ENCODE peak calls at places on chromosomes 11 and 22, in six cellular contexts. E is DND-41; I is cardiac muscle cell; O is Panc1; U is naive thymus-derived CD4-positive, alpha-beta T cell; S is coronary artery. J is an unnamed sample.

GRCh38 chr22:23119492-23120414 is 22.0 kb downstream of the RSPH14 start:
- DNase-seq in O (no peak), S (no peak), E (peak; percentile 63), U (peak; percentile 39), I (no peak), J (peak; percentile 80)

GRCh38 chr22:37082251-37082650 is 27.3 kb downstream of the TMPRSS6 start:
- DNase-seq in O (no peak), U (peak; percentile 49), E (no peak), I (no peak), S (no peak), J (no peak)

GRCh38 chr11:120186799-120187591 is 23.8 kb upstream of the OAF start:
- DNase-seq in I (no peak), E (no peak), S (peak; percentile 72), O (no peak), U (no peak), J (no peak)

GRCh38 chr22:22422629-22423112 is 85.9 kb downstream of the ZNF280B start:
- DNase-seq in S (no peak), E (peak; percentile 83), I (no peak), U (peak; percentile 66), O (no peak), J (peak; percentile 80)

GRCh38 chr22:24542641-24543040 is 12.3 kb downstream of the GUCD1 start:
- DNase-seq in U (no peak), I (no peak), O (no peak), E (no peak), S (no peak), J (no peak)

GRCh38 chr22:21775061-21775460 is 39.5 kb upstream of the YPEL1 start:
- DNase-seq in U (no peak), I (no peak), E (no peak), S (no peak), O (no peak), J (no peak)

GRCh38 chr11:13337986-13338436 is 60.4 kb downstream of the BMAL1 start:
- DNase-seq in I (no peak), S (no peak), U (no peak), E (no peak), O (no peak), J (no peak)

GRCh38 chr11:76185931-76186401 is 20.3 kb downstream of the WNT11 start:
- DNase-seq in E (no peak), U (no peak), O (no peak), I (peak; percentile 49), S (peak; percentile 82), J (no peak)

GRCh38 chr22:17781319-17782031 is 7.2 kb upstream of the BID start:
- DNase-seq in U (peak; percentile 68), I (no peak), O (no peak), E (peak; percentile 92), S (no peak), J (peak; percentile 89)

GRCh38 chr22:21823740-21824438 is 43.6 kb downstream of the MAPK1 start:
- DNase-seq in O (no peak), E (no peak), S (no peak), U (no peak), I (no peak), J (no peak)

GRCh38 chr22:44201556-44202129 is 20.9 kb downstream of the PARVG start:
- DNase-seq in I (no peak), S (no peak), O (no peak), E (no peak), U (no peak), J (no peak)

GRCh38 chr22:45775569-45776312 is 104.1 kb downstream of the ATXN10 start:
- DNase-seq in U (no peak), I (no peak), S (no peak), E (no peak), O (no peak), J (no peak)

GRCh38 chr11:20162824-20163777 is 2.8 kb upstream of the DBX1 start:
- DNase-seq in E (no peak), I (peak; percentile 75), S (no peak), U (no peak), O (no peak), J (no peak)

GRCh38 chr11:67662806-67663514 is 11.5 kb downstream of the ALDH3B2 start:
- DNase-seq in S (no peak), O (no peak), U (no peak), E (no peak), I (no peak), J (no peak)

GRCh38 chr11:199782-200181 is 6.9 kb downstream of the SCGB1C1 start:
- DNase-seq in S (peak; percentile 65), E (peak; percentile 4), O (no peak), I (no peak), U (peak; percentile 19), J (no peak)

GRCh38 chr22:20245577-20246367 is 22.3 kb downstream of the RTN4R start:
- DNase-seq in U (no peak), I (no peak), S (no peak), E (no peak), O (no peak), J (no peak)

GRCh38 chr11:124233376-124233775 is 7.5 kb upstream of the OR8G1 start:
- DNase-seq in I (no peak), S (no peak), O (no peak), U (no peak), E (no peak), J (no peak)

GRCh38 chr11:110989734-110990133 is 255.8 kb upstream of the POU2AF2 start:
- DNase-seq in S (no peak), I (no peak), U (no peak), O (no peak), E (no peak), J (no peak)

GRCh38 chr22:18024956-18025720 is 777 bp upstream of the MICAL3 start:
- DNase-seq in I (no peak), U (no peak), O (no peak), S (no peak), E (no peak), J (no peak)

GRCh38 chr11:119371778-119372182 is 9.7 kb downstream of the USP2 start:
- DNase-seq in O (no peak), I (no peak), S (no peak), E (no peak), U (no peak), J (no peak)

GRCh38 chr11:86558219-86558618 is 114.2 kb downstream of the ME3 start:
- DNase-seq in O (no peak), E (no peak), U (no peak), S (no peak), I (no peak), J (no peak)

GRCh38 chr22:27135582-27135981 is 478.2 kb downstream of the MIAT start:
- DNase-seq in O (no peak), E (no peak), U (no peak), S (no peak), I (peak; percentile 16), J (no peak)

GRCh38 chr11:128884054-128884453 is 7.1 kb upstream of the KCNJ5 start:
- DNase-seq in E (no peak), I (no peak), S (no peak), O (no peak), U (no peak), J (no peak)
- H3K4me3 ChIP-seq in E (no peak overlapping the region), I (no peak overlapping the region), S (no peak overlapping the region), O (no peak overlapping the region), U (no peak overlapping the region), J (no peak overlapping the region)

DNA sequence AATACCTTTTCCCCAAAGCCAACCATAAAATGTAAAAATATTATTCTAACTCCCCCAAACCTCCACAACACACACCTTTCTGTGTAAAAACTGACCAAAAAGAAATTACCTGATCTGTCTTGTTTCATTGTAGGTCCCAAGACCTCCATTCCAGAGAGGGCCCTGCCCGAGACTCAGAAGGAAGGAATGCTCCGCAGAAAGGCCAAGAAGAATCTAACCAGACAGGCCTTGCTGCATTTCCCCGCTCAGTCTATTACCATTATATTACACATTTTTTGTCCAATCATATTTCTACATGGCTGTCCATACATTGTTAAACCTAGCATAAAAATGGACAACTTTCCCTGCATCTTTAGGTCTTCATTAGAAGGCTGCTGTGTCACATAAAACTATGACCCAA is 237.5 kb upstream of the UBASH3B start:
- DNase-seq in U (no peak), O (no peak), E (no peak), I (no peak), S (no peak), J (no peak)
- H3K4me3 ChIP-seq in U (no peak overlapping the region), O (no peak overlapping the region), E (no peak overlapping the region), I (no peak overlapping the region), S (no peak overlapping the region), J (no peak overlapping the region)

DNA sequence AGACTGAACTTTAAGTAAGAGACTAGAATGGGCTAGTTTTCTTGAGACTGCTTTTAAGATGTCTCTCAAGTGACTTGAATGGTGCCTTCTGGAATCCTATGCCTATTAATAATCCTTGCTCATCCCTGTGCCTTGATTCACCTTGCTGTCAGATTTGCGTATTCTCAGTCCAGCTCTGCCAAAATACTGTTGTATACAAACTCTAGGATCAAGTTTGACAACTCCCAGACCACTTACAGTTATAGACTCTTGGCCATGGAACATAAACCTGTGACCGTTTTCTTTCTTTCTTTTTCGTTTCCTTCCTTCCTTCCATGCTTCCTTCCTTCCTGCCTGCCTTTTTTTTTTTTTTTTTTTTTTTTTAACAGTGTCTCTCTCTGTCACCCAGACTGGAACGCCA is 2390.9 kb upstream of the RAG2 start:
- DNase-seq in O (no peak), U (no peak), I (no peak), E (no peak), S (no peak), J (no peak)
- H3K4me3 ChIP-seq in O (no peak overlapping the region), U (no peak overlapping the region), I (no peak overlapping the region), E (no peak overlapping the region), S (no peak overlapping the region), J (no peak overlapping the region)

GRCh38 chr11:3220101-3220500 is 1.5 kb upstream of the MRGPRG start:
- DNase-seq in I (no peak), O (no peak), E (no peak), U (no peak), S (peak; percentile 69), J (no peak)
- H3K4me3 ChIP-seq in I (no peak overlapping the region), O (no peak overlapping the region), E (no peak overlapping the region), U (no peak overlapping the region), S (no peak overlapping the region), J (no peak overlapping the region)

GRCh38 chr22:16603448-16603768 is 10.8 kb upstream of the CCT8L2 start:
- DNase-seq in O (no peak), U (no peak), E (no peak), I (no peak), S (no peak), J (no peak)

GRCh38 chr22:16601437-16602223 is 9.0 kb upstream of the CCT8L2 start:
- DNase-seq in U (no peak), I (peak; percentile 0), E (peak; percentile 74), O (no peak), S (no peak), J (no peak)
- H3K4me3 ChIP-seq in U (no peak overlapping the region), I (no peak overlapping the region), E (peak overlapping the region; percentile 65), O (no peak overlapping the region), S (peak overlapping the region; percentile 71), J (peak overlapping the region; percentile 60)